ENCODE peak calls at places on chromosomes 11 and 22, in nine cellular contexts. A, B, Z, I, L, E, X, T and Q are unnamed samples.
A peak's percentile ranks its signal among the peaks of the same experiment; 100 is the strongest.

GRCh38 chr22:22446527-22446926 is 62.0 kb downstream of the ZNF280B start:
- DNase-seq in A (no peak), Z (no peak), I (no peak), B (no peak), X (no peak), L (no peak), E (no peak), T (no peak), Q (no peak)

GRCh38 chr11:20363500-20364411 is at the start of gene HTATIP2:
- DNase-seq in I (peak; percentile 79), B (peak; percentile 77), L (peak; percentile 73), Z (peak; percentile 56), T (peak; percentile 23), A (peak; percentile 84), E (peak; percentile 58), X (peak; percentile 63), Q (peak; percentile 84)

GRCh38 chr22:32707971-32708370 is 93.5 kb upstream of the TIMP3 start:
- DNase-seq in T (no peak), L (no peak), E (no peak), Z (no peak), A (no peak), I (no peak), B (no peak), X (no peak), Q (no peak)

GRCh38 chr11:57303990-57304579 is 20.7 kb downstream of the TNKS1BP1 start:
- DNase-seq in Z (no peak), T (no peak), E (peak; percentile 93), X (no peak), I (no peak), A (no peak), B (peak; percentile 90), L (no peak), Q (no peak)

GRCh38 chr11:117535201-117535869 is 207.7 kb downstream of the CEP164 start:
- DNase-seq in Z (peak; percentile 71), A (no peak), E (peak; percentile 77), B (peak; percentile 49), T (no peak), L (peak; percentile 89), X (peak; percentile 75), I (peak; percentile 84), Q (peak; percentile 49)

GRCh38 chr11:74397531-74398243 is 546 bp downstream of the PGM2L1 start:
- DNase-seq in E (peak; percentile 55), A (peak; percentile 70), B (peak; percentile 83), X (no peak), I (no peak), Z (no peak), L (peak; percentile 50), T (peak; percentile 62), Q (peak; percentile 68)

GRCh38 chr22:37254206-37254866 is 10.3 kb upstream of the RAC2 start:
- DNase-seq in X (no peak), B (peak; percentile 56), L (no peak), T (no peak), I (no peak), Z (no peak), E (no peak), A (no peak), Q (no peak)

GRCh38 chr11:77117485-77117884 is 10.6 kb upstream of the MYO7A start:
- DNase-seq in X (no peak), T (no peak), B (no peak), L (no peak), E (no peak), I (no peak), Z (no peak), A (no peak), Q (no peak)

GRCh38 chr22:30643055-30643875 is 7.7 kb downstream of the SLC35E4 start:
- DNase-seq in I (peak; percentile 56), E (no peak), L (no peak), X (peak; percentile 18), T (no peak), A (no peak), Z (no peak), B (no peak), Q (no peak)

GRCh38 chr11:83195176-83195531 is 1.6 kb downstream of the ANKRD42 start:
- DNase-seq in B (no peak), L (no peak), I (no peak), E (no peak), Z (no peak), X (no peak), A (no peak), T (peak; percentile 35), Q (no peak)